ENCODE peak calls at places on chromosomes 5 and 9, in four cellular contexts. One of them, this sample, is unnamed.

GRCh38 chr5:151070449-151070848 is 10.4 kb downstream of the TNIP1 start:
- DNase-seq in sigmoid colon: no peak
- DNase-seq in RWPE2: no peak
- DNase-seq in WERI-Rb-1: no peak
- DNase-seq in this sample: no peak

GRCh38 chr5:139178948-139179347 is 19.2 kb downstream of the SIL1 start:
- DNase-seq in sigmoid colon: no peak
- DNase-seq in RWPE2: no peak
- DNase-seq in WERI-Rb-1: no peak
- DNase-seq in this sample: no peak

GRCh38 chr9:134364391-134365114 is 38.3 kb downstream of the RXRA start:
- DNase-seq in sigmoid colon: no peak
- DNase-seq in RWPE2: no peak
- DNase-seq in WERI-Rb-1: no peak
- DNase-seq in this sample: no peak

GRCh38 chr5:103472820-103473219 is 89.8 kb downstream of the NUDT12 start:
- DNase-seq in sigmoid colon: no peak
- DNase-seq in RWPE2: no peak
- DNase-seq in WERI-Rb-1: no peak
- DNase-seq in this sample: no peak

GRCh38 chr5:68593211-68593701 is 377.7 kb downstream of the PIK3R1 start:
- DNase-seq in sigmoid colon: no peak
- DNase-seq in RWPE2: no peak
- DNase-seq in WERI-Rb-1: peak
- DNase-seq in this sample: peak

GRCh38 chr9:882416-882931 is 41.0 kb downstream of the DMRT1 start:
- DNase-seq in sigmoid colon: no peak
- DNase-seq in RWPE2: no peak
- DNase-seq in WERI-Rb-1: no peak
- DNase-seq in this sample: no peak

GRCh38 chr9:75907329-75907728 is 16.9 kb downstream of the PCSK5 start:
- DNase-seq in sigmoid colon: no peak
- DNase-seq in RWPE2: no peak
- DNase-seq in WERI-Rb-1: no peak
- DNase-seq in this sample: no peak

GRCh38 chr9:77158772-77159513 is 18.4 kb upstream of the VPS13A start:
- DNase-seq in sigmoid colon: no peak
- DNase-seq in RWPE2: no peak
- DNase-seq in WERI-Rb-1: no peak
- DNase-seq in this sample: no peak

GRCh38 chr5:59683311-59683710 is 210.2 kb downstream of the PDE4D start:
- DNase-seq in sigmoid colon: no peak
- DNase-seq in RWPE2: no peak
- DNase-seq in WERI-Rb-1: no peak
- DNase-seq in this sample: no peak

GRCh38 chr9:35476596-35476995 is 13.3 kb upstream of the RUSC2 start:
- DNase-seq in sigmoid colon: no peak
- DNase-seq in RWPE2: no peak
- DNase-seq in WERI-Rb-1: no peak
- DNase-seq in this sample: no peak

GRCh38 chr9:107007981-107008380 is 145.0 kb downstream of the ZNF462 start:
- DNase-seq in sigmoid colon: no peak
- DNase-seq in RWPE2: no peak
- DNase-seq in WERI-Rb-1: peak
- DNase-seq in this sample: no peak

GRCh38 chr9:116247791-116248343 is 94.3 kb downstream of the PAPPA start:
- DNase-seq in sigmoid colon: no peak
- DNase-seq in RWPE2: no peak
- DNase-seq in WERI-Rb-1: no peak
- DNase-seq in this sample: no peak

GRCh38 chr5:101278011-101278687 is 375.1 kb upstream of the ST8SIA4 start:
- DNase-seq in sigmoid colon: no peak
- DNase-seq in RWPE2: no peak
- DNase-seq in WERI-Rb-1: no peak
- DNase-seq in this sample: no peak

GRCh38 chr5:73118331-73119011 is 1.9 kb upstream of the TMEM171 start:
- DNase-seq in sigmoid colon: no peak
- DNase-seq in RWPE2: no peak
- DNase-seq in WERI-Rb-1: no peak
- DNase-seq in this sample: peak

GRCh38 chr5:17224858-17225436 is 7.5 kb downstream of the BASP1 start:
- DNase-seq in sigmoid colon: no peak
- DNase-seq in RWPE2: no peak
- DNase-seq in WERI-Rb-1: no peak
- DNase-seq in this sample: no peak

GRCh38 chr9:77022783-77023440 is 3.5 kb downstream of the FOXB2 start:
- DNase-seq in sigmoid colon: no peak
- DNase-seq in RWPE2: no peak
- DNase-seq in WERI-Rb-1: no peak
- DNase-seq in this sample: no peak

GRCh38 chr5:151255621-151256286 is 2.8 kb downstream of the GM2A start:
- DNase-seq in sigmoid colon: no peak
- DNase-seq in RWPE2: no peak
- DNase-seq in WERI-Rb-1: no peak
- DNase-seq in this sample: no peak

GRCh38 chr9:118961857-118962256 is 407.4 kb downstream of the BRINP1 start:
- DNase-seq in sigmoid colon: no peak
- DNase-seq in RWPE2: no peak
- DNase-seq in WERI-Rb-1: no peak
- DNase-seq in this sample: peak

GRCh38 chr9:34863426-34863825 is 94.7 kb upstream of the PHF24 start:
- DNase-seq in sigmoid colon: no peak
- DNase-seq in RWPE2: no peak
- DNase-seq in WERI-Rb-1: no peak
- DNase-seq in this sample: no peak

GRCh38 chr9:93955356-93956182 is 414 bp upstream of the BARX1 start:
- DNase-seq in sigmoid colon: no peak
- DNase-seq in RWPE2: no peak
- DNase-seq in WERI-Rb-1: peak
- DNase-seq in this sample: no peak

GRCh38 chr5:150783422-150783928 is 4.9 kb downstream of the SMIM3 start:
- DNase-seq in sigmoid colon: peak
- DNase-seq in RWPE2: no peak
- DNase-seq in WERI-Rb-1: no peak
- DNase-seq in this sample: no peak

GRCh38 chr5:74372051-74372450 is 268.5 kb downstream of the ENC1 start:
- DNase-seq in sigmoid colon: no peak
- DNase-seq in RWPE2: no peak
- DNase-seq in WERI-Rb-1: no peak
- DNase-seq in this sample: peak

GRCh38 chr5:168929656-168930055 is 350.5 kb upstream of the PANK3 start:
- DNase-seq in sigmoid colon: no peak
- DNase-seq in RWPE2: no peak
- DNase-seq in WERI-Rb-1: no peak
- DNase-seq in this sample: no peak

GRCh38 chr9:92439921-92440750 is 15.9 kb upstream of the OMD start:
- DNase-seq in sigmoid colon: no peak
- DNase-seq in RWPE2: no peak
- DNase-seq in WERI-Rb-1: no peak
- DNase-seq in this sample: no peak

GRCh38 chr9:135065151-135065550 is 22.3 kb upstream of the OLFM1 start:
- DNase-seq in sigmoid colon: peak
- DNase-seq in RWPE2: no peak
- DNase-seq in WERI-Rb-1: no peak
- DNase-seq in this sample: no peak

GRCh38 chr9:93183663-93184438 is at the start of gene WNK2:
- DNase-seq in sigmoid colon: no peak
- DNase-seq in RWPE2: no peak
- DNase-seq in WERI-Rb-1: peak
- DNase-seq in this sample: no peak

GRCh38 chr5:114390431-114390830 is 28.6 kb downstream of the KCNN2 start:
- DNase-seq in sigmoid colon: no peak
- DNase-seq in RWPE2: no peak
- DNase-seq in WERI-Rb-1: no peak
- DNase-seq in this sample: no peak

GRCh38 chr9:34334916-34335315 is 5.5 kb downstream of the NUDT2 start:
- DNase-seq in sigmoid colon: peak
- DNase-seq in RWPE2: no peak
- DNase-seq in WERI-Rb-1: no peak
- DNase-seq in this sample: no peak

GRCh38 chr5:65818592-65818991 is 96.6 kb downstream of the NLN start:
- DNase-seq in sigmoid colon: no peak
- DNase-seq in RWPE2: no peak
- DNase-seq in WERI-Rb-1: no peak
- DNase-seq in this sample: no peak

GRCh38 chr5:172527559-172527958 is 73.2 kb upstream of the SH3PXD2B start:
- DNase-seq in sigmoid colon: no peak
- DNase-seq in RWPE2: no peak
- DNase-seq in WERI-Rb-1: no peak
- DNase-seq in this sample: no peak

GRCh38 chr9:119418721-119419120 is 49.5 kb upstream of the BRINP1 start:
- DNase-seq in sigmoid colon: no peak
- DNase-seq in RWPE2: no peak
- DNase-seq in WERI-Rb-1: no peak
- DNase-seq in this sample: no peak

GRCh38 chr9:99181621-99182020 is 40.1 kb downstream of the ALG2 start:
- DNase-seq in sigmoid colon: no peak
- DNase-seq in RWPE2: no peak
- DNase-seq in WERI-Rb-1: no peak
- DNase-seq in this sample: peak

GRCh38 chr5:40333459-40334241 is 346.1 kb upstream of the PTGER4 start:
- DNase-seq in sigmoid colon: no peak
- DNase-seq in RWPE2: no peak
- DNase-seq in WERI-Rb-1: no peak
- DNase-seq in this sample: no peak

GRCh38 chr5:59218424-59219045 is 635.7 kb downstream of the RAB3C start:
- DNase-seq in sigmoid colon: no peak
- DNase-seq in RWPE2: no peak
- DNase-seq in WERI-Rb-1: no peak
- DNase-seq in this sample: no peak

GRCh38 chr5:72818866-72819534 is 2.5 kb downstream of the TNPO1 start:
- DNase-seq in sigmoid colon: peak
- DNase-seq in RWPE2: no peak
- DNase-seq in WERI-Rb-1: peak
- DNase-seq in this sample: peak

GRCh38 chr5:64836786-64837185 is 68.1 kb downstream of the CWC27 start:
- DNase-seq in sigmoid colon: no peak
- DNase-seq in RWPE2: no peak
- DNase-seq in WERI-Rb-1: no peak
- DNase-seq in this sample: no peak

GRCh38 chr5:143166661-143167420 is 236.6 kb downstream of the NR3C1 start:
- DNase-seq in sigmoid colon: no peak
- DNase-seq in RWPE2: no peak
- DNase-seq in WERI-Rb-1: no peak
- DNase-seq in this sample: no peak

GRCh38 chr5:143162810-143163209 is 240.7 kb downstream of the NR3C1 start:
- DNase-seq in sigmoid colon: no peak
- DNase-seq in RWPE2: no peak
- DNase-seq in WERI-Rb-1: no peak
- DNase-seq in this sample: no peak

GRCh38 chr5:143165049-143165448 is 238.4 kb downstream of the NR3C1 start:
- DNase-seq in sigmoid colon: no peak
- DNase-seq in RWPE2: no peak
- DNase-seq in WERI-Rb-1: no peak
- DNase-seq in this sample: no peak

GRCh38 chr5:143166080-143166479 is 237.4 kb downstream of the NR3C1 start:
- DNase-seq in sigmoid colon: no peak
- DNase-seq in RWPE2: no peak
- DNase-seq in WERI-Rb-1: no peak
- DNase-seq in this sample: no peak

DNA sequence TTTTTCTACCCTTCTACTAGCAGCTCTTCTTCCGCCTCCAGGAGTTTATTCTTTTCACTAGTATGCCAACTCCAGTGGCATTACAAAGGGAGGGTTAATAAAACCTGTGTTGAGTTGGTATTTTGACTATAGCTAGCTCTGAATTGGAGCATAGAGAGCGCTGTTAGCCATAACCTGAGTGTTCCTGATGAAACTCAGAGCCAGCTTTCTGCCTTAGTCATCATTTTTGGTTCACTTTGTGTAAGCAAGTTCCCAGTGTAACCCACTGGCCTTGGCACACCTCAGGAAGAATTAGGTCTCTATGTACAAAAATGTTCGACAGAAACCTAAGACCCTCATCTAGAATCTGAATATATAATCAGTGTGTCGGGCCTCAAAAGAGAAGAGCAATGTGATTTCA is 238.9 kb downstream of the NR3C1 start:
- DNase-seq in sigmoid colon: no peak
- DNase-seq in RWPE2: no peak
- DNase-seq in WERI-Rb-1: no peak
- DNase-seq in this sample: no peak
- H3K4me3 ChIP-seq in sigmoid colon: no peak
- H3K4me3 ChIP-seq in RWPE2: no peak
- H3K4me3 ChIP-seq in WERI-Rb-1: no peak
- H3K4me3 ChIP-seq in this sample: no peak

GRCh38 chr5:53118879-53119278 is 9.3 kb upstream of the MOCS2 start:
- DNase-seq in sigmoid colon: no peak
- DNase-seq in RWPE2: no peak
- DNase-seq in WERI-Rb-1: no peak
- DNase-seq in this sample: no peak
- H3K4me3 ChIP-seq in sigmoid colon: no peak
- H3K4me3 ChIP-seq in RWPE2: no peak
- H3K4me3 ChIP-seq in WERI-Rb-1: no peak
- H3K4me3 ChIP-seq in this sample: no peak

GRCh38 chr9:110007477-110008270 is 200.3 kb downstream of the C9orf152 start:
- DNase-seq in sigmoid colon: no peak
- DNase-seq in RWPE2: no peak
- DNase-seq in WERI-Rb-1: no peak
- DNase-seq in this sample: no peak
- H3K4me3 ChIP-seq in sigmoid colon: no peak
- H3K4me3 ChIP-seq in RWPE2: no peak
- H3K4me3 ChIP-seq in WERI-Rb-1: no peak
- H3K4me3 ChIP-seq in this sample: no peak

GRCh38 chr5:54742417-54742889 is 224.9 kb downstream of the SNX18 start:
- DNase-seq in sigmoid colon: no peak
- DNase-seq in RWPE2: peak
- DNase-seq in WERI-Rb-1: no peak
- DNase-seq in this sample: no peak
- H3K4me3 ChIP-seq in sigmoid colon: no peak
- H3K4me3 ChIP-seq in RWPE2: no peak
- H3K4me3 ChIP-seq in WERI-Rb-1: no peak
- H3K4me3 ChIP-seq in this sample: no peak

GRCh38 chr9:137621131-137621757 is 2.4 kb downstream of the EHMT1 start:
- DNase-seq in sigmoid colon: no peak
- DNase-seq in RWPE2: no peak
- DNase-seq in WERI-Rb-1: peak
- DNase-seq in this sample: no peak

GRCh38 chr9:137615387-137615871 is 3.4 kb upstream of the EHMT1 start:
- DNase-seq in sigmoid colon: no peak
- DNase-seq in RWPE2: no peak
- DNase-seq in WERI-Rb-1: no peak
- DNase-seq in this sample: no peak

GRCh38 chr9:137618105-137619067 is at the start of gene EHMT1:
- DNase-seq in sigmoid colon: peak
- DNase-seq in RWPE2: peak
- DNase-seq in WERI-Rb-1: peak
- DNase-seq in this sample: peak

GRCh38 chr9:137619240-137620090 is 660 bp downstream of the EHMT1 start:
- DNase-seq in sigmoid colon: peak
- DNase-seq in RWPE2: no peak
- DNase-seq in WERI-Rb-1: no peak
- DNase-seq in this sample: peak

GRCh38 chr9:137620581-137620980 is 1.8 kb downstream of the EHMT1 start:
- DNase-seq in sigmoid colon: no peak
- DNase-seq in RWPE2: no peak
- DNase-seq in WERI-Rb-1: no peak
- DNase-seq in this sample: no peak
- H3K4me3 ChIP-seq in sigmoid colon: no peak
- H3K4me3 ChIP-seq in RWPE2: no peak
- H3K4me3 ChIP-seq in WERI-Rb-1: no peak
- H3K4me3 ChIP-seq in this sample: no peak